ENCODE peak calls at places on chromosomes 6 and 20, in ten cellular contexts. Y is brain microvascular endothelial cell, R is Peyer's patch, G is psoas muscle, Q is nephron progenitor cell, W is endothelial cell, H is HFFc6, K is right atrium auricular region, U is PC-3, Z is GM06990. E is an unnamed sample.

GRCh38 chr6:52576392-52577021 is 353 bp downstream of the TRAM2 start:
- DNase-seq in Y (peak), R (peak), G (peak), Q (no peak), W (peak), H (peak), K (no peak), U (peak), Z (peak), E (peak)

GRCh38 chr6:108597601-108598315 is 37.0 kb downstream of the FOXO3 start:
- DNase-seq in Y (no peak), R (no peak), G (no peak), Q (no peak), W (no peak), H (no peak), K (no peak), U (no peak), Z (peak), E (no peak)

GRCh38 chr20:13777171-13777601 is 7.5 kb downstream of the ESF1 start:
- DNase-seq in Y (peak), R (no peak), G (no peak), Q (no peak), W (no peak), H (no peak), K (no peak), U (peak), Z (no peak), E (no peak)

GRCh38 chr6:116087437-116088027 is 13.1 kb upstream of the NT5DC1 start:
- DNase-seq in Y (peak), R (no peak), G (no peak), Q (no peak), W (no peak), H (peak), K (no peak), U (peak), Z (peak), E (no peak)

GRCh38 chr20:25025091-25025861 is 32.7 kb downstream of the ACSS1 start:
- DNase-seq in Y (no peak), R (peak), G (no peak), Q (no peak), W (no peak), H (no peak), K (no peak), U (no peak), Z (no peak), E (no peak)

GRCh38 chr6:83615025-83615999 is 93.6 kb downstream of the SNAP91 start:
- DNase-seq in Y (peak), R (no peak), G (no peak), Q (no peak), W (peak), H (no peak), K (no peak), U (peak), Z (peak), E (no peak)

GRCh38 chr6:90062667-90063066 is 168.4 kb downstream of the GJA10 start:
- DNase-seq in Y (no peak), R (no peak), G (no peak), Q (no peak), W (no peak), H (no peak), K (no peak), U (no peak), Z (no peak), E (no peak)

GRCh38 chr20:35726759-35727711 is 15.0 kb downstream of the RBM39 start:
- DNase-seq in Y (no peak), R (no peak), G (no peak), Q (no peak), W (no peak), H (no peak), K (no peak), U (no peak), Z (no peak), E (no peak)

GRCh38 chr20:4925842-4926530 is 75.3 kb downstream of the SLC23A2 start:
- DNase-seq in Y (peak), R (no peak), G (peak), Q (no peak), W (no peak), H (no peak), K (peak), U (peak), Z (no peak), E (no peak)

GRCh38 chr6:25026723-25027122 is 91.0 kb upstream of the RIPOR2 start:
- DNase-seq in Y (no peak), R (no peak), G (no peak), Q (no peak), W (no peak), H (no peak), K (no peak), U (no peak), Z (no peak), E (peak)

GRCh38 chr6:38220069-38220723 is 400.7 kb downstream of the ZFAND3 start:
- DNase-seq in Y (no peak), R (no peak), G (no peak), Q (no peak), W (no peak), H (no peak), K (no peak), U (peak), Z (no peak), E (no peak)

GRCh38 chr6:144331610-144332009 is 46.5 kb downstream of the UTRN start:
- DNase-seq in Y (peak), R (no peak), G (no peak), Q (no peak), W (no peak), H (peak), K (no peak), U (peak), Z (no peak), E (no peak)

GRCh38 chr20:917416-917815 is 1.3 kb upstream of the ANGPT4 start:
- DNase-seq in Y (no peak), R (no peak), G (no peak), Q (no peak), W (no peak), H (no peak), K (no peak), U (no peak), Z (no peak), E (no peak)

GRCh38 chr6:21501815-21502214 is 91.7 kb upstream of the SOX4 start:
- DNase-seq in Y (no peak), R (no peak), G (no peak), Q (no peak), W (no peak), H (no peak), K (no peak), U (no peak), Z (no peak), E (no peak)

GRCh38 chr6:70315096-70315751 is 12.3 kb upstream of the COL9A1 start:
- DNase-seq in Y (no peak), R (no peak), G (no peak), Q (no peak), W (no peak), H (no peak), K (no peak), U (no peak), Z (no peak), E (no peak)

GRCh38 chr6:12594541-12594893 is 122.0 kb upstream of the PHACTR1 start:
- DNase-seq in Y (no peak), R (no peak), G (no peak), Q (no peak), W (no peak), H (no peak), K (no peak), U (no peak), Z (no peak), E (no peak)

GRCh38 chr20:20832715-20833114 is 120.3 kb upstream of the RALGAPA2 start:
- DNase-seq in Y (no peak), R (no peak), G (no peak), Q (no peak), W (no peak), H (no peak), K (no peak), U (no peak), Z (no peak), E (no peak)

GRCh38 chr6:118574051-118574865 is 26.2 kb downstream of the PLN start:
- DNase-seq in Y (no peak), R (no peak), G (no peak), Q (no peak), W (no peak), H (no peak), K (no peak), U (no peak), Z (no peak), E (no peak)

GRCh38 chr6:142802124-142802523 is 142.9 kb downstream of the HIVEP2 start:
- DNase-seq in Y (peak), R (no peak), G (no peak), Q (no peak), W (no peak), H (peak), K (no peak), U (peak), Z (no peak), E (no peak)

GRCh38 chr6:111631930-111632460 is 26.3 kb upstream of the TRAF3IP2 start:
- DNase-seq in Y (no peak), R (peak), G (no peak), Q (peak), W (no peak), H (no peak), K (no peak), U (peak), Z (no peak), E (no peak)
- TF ChIP-seq CTCF in Y (no peak), R (peak), G (no peak), Q (no peak), W (no peak), H (no peak), K (no peak), U (no peak), Z (no peak), E (no peak)

GRCh38 chr6:3610206-3610605 is 141.3 kb downstream of the PXDC1 start:
- DNase-seq in Y (peak), R (no peak), G (no peak), Q (no peak), W (no peak), H (peak), K (no peak), U (peak), Z (no peak), E (peak)
- TF ChIP-seq CTCF in Y (no peak), R (no peak), G (no peak), Q (no peak), W (no peak), H (no peak), K (no peak), U (no peak), Z (no peak), E (no peak)

DNA sequence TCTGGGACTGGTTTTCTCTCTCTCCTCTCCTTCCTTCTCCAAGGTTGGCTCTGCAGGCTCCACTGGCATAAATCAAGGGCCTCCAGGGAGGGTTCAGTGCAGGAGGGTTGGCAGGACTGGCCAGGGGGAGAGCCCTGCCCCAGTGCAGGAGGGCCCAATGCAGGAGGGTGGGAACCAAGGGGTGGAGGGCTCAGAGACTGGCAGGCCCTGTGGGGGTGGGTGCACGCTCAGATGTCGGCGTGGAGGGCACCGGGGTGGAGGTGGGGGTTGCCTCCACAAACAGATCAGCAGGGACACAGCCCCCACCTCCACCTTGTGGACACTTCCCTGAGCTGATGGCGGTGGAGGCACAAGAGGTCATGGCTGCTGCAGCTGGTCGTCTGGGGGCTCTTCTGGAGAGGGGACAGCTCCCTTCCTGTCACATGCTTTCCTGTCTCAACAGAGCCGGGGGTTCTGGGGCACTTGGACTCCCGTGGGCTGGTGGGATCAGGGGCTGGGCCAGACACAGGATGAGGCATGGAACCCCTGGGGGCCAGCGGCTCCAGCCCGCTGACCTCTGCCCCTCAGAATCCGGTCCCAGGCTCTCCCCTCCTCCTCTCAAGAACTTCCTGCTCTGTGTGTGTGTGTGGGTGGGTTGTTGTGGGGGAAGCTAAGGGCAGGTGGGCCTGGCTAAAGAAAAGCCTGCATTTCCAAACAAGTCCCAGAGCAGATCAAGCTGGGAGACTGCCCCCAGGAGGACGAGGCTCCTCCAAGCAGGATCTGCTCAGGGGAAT is 2.7 kb upstream of the ABHD16B start:
- DNase-seq in Y (peak), R (peak), G (no peak), Q (peak), W (peak), H (peak), K (no peak), U (no peak), Z (no peak), E (peak)
- TF ChIP-seq CTCF in Y (peak), R (no peak), G (peak), Q (no peak), W (no peak), H (peak), K (peak), U (peak), Z (no peak), E (peak)

GRCh38 chr6:168815229-168815628 is 374.2 kb downstream of the SMOC2 start:
- DNase-seq in Y (no peak), R (no peak), G (no peak), Q (no peak), W (no peak), H (no peak), K (no peak), U (no peak), Z (no peak), E (no peak)
- TF ChIP-seq CTCF in Y (no peak), R (peak), G (peak), Q (peak), W (peak), H (no peak), K (no peak), U (peak), Z (no peak), E (peak)

GRCh38 chr6:10256113-10256690 is 158.7 kb downstream of the TFAP2A start:
- DNase-seq in Y (peak), R (no peak), G (no peak), Q (no peak), W (no peak), H (no peak), K (no peak), U (peak), Z (no peak), E (no peak)
- TF ChIP-seq CTCF in Y (peak), R (peak), G (peak), Q (peak), W (peak), H (peak), K (no peak), U (peak), Z (peak), E (peak)